ENCODE peak calls at places on chromosome 17, in seven cellular contexts. R is heart left ventricle, H is prostate gland, S is lung, F is GM23338, D is endothelial cell of umbilical vein, W is sigmoid colon. C is an unnamed sample.

GRCh38 chr17:58991718-58992331 is 114.9 kb downstream of the TRIM37 start:
- DNase-seq in F (no peak), S (peak; percentile 69), R (no peak), H (no peak), D (no peak), W (no peak), C (peak; percentile 84)

GRCh38 chr17:17387461-17388362 is 84.5 kb downstream of the NT5M start:
- DNase-seq in F (peak; percentile 89), R (no peak), D (no peak), W (no peak), H (no peak), S (peak; percentile 57), C (peak; percentile 79)

GRCh38 chr17:66580601-66581385 is 254.1 kb upstream of the CACNG5 start:
- DNase-seq in R (peak; percentile 35), H (peak; percentile 23), S (peak; percentile 37), D (peak; percentile 55), W (peak; percentile 88), F (no peak), C (peak; percentile 80)

GRCh38 chr17:37088913-37089312 is 140.2 kb downstream of the AATF start:
- DNase-seq in R (no peak), H (no peak), S (no peak), W (no peak), D (no peak), F (no peak), C (no peak)

GRCh38 chr17:7393613-7394451 is 493 bp downstream of the PLSCR3 start:
- DNase-seq in F (peak; percentile 88), D (no peak), S (no peak), R (peak; percentile 50), W (peak; percentile 76), H (no peak), C (peak; percentile 77)

GRCh38 chr17:37458805-37459204 is 30.9 kb upstream of the DUSP14 start:
- DNase-seq in W (no peak), H (no peak), F (no peak), S (no peak), D (no peak), R (no peak), C (no peak)

GRCh38 chr17:17819561-17819995 is 17.2 kb downstream of the SREBF1 start:
- DNase-seq in F (peak; percentile 38), H (peak; percentile 66), D (peak; percentile 87), R (peak; percentile 84), S (peak; percentile 82), W (peak; percentile 92), C (peak; percentile 48)

GRCh38 chr17:35991075-35991474 is 4.5 kb upstream of the CCL14 start:
- DNase-seq in W (no peak), H (no peak), F (no peak), D (no peak), R (no peak), S (no peak), C (no peak)

GRCh38 chr17:65332375-65332774 is 195.2 kb downstream of the RGS9 start:
- DNase-seq in S (no peak), W (no peak), R (no peak), H (no peak), F (peak; percentile 37), D (no peak), C (no peak)

GRCh38 chr17:67487506-67487905 is 110.4 kb downstream of the PITPNC1 start:
- DNase-seq in W (no peak), D (no peak), R (no peak), H (no peak), S (no peak), F (no peak), C (no peak)

DNA sequence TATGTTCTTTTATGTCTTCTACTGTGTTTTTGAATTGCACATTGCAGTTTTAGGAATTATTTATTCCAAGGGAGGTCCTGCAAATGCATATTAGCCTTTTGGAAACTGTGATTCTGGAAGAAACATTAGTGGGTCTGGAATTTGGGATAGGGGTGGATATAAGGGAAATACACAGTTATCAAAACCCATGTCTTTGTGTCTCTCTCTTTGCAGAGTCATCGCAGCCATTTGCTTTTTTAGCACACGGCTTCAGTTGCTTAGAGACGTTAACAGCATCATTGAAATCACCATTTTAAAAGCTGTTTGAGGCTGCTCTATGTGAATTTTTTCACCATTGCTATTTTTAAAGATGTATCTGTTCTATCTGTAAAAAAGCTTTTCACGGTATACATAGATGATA is 47.3 kb downstream of the OMG start:
- DNase-seq in D (no peak), W (no peak), F (peak; percentile 44), H (no peak), S (no peak), R (no peak), C (no peak)
- H3K4me1 ChIP-seq in D (peaks cover 4% of the 10 kb centered on the region), W (no peaks in the 10 kb centered on the region), F (peaks cover 8% of the 10 kb centered on the region), H (no peaks in the 10 kb centered on the region), S (no peaks in the 10 kb centered on the region), R (peaks cover 18% of the 10 kb centered on the region), C (no peaks in the 10 kb centered on the region)

GRCh38 chr17:64066709-64067108 is 46.3 kb upstream of the ICAM2 start:
- DNase-seq in H (no peak), F (no peak), W (no peak), R (no peak), D (no peak), S (no peak), C (no peak)

GRCh38 chr17:64064331-64064730 is 43.9 kb upstream of the ICAM2 start:
- DNase-seq in W (no peak), S (no peak), R (no peak), H (peak; percentile 66), D (no peak), F (no peak), C (no peak)

GRCh38 chr17:64061157-64061898 is 40.9 kb upstream of the ICAM2 start:
- DNase-seq in R (no peak), H (no peak), F (no peak), W (no peak), S (no peak), D (peak; percentile 92), C (peak; percentile 19)

GRCh38 chr17:64063088-64063487 is 42.7 kb upstream of the ICAM2 start:
- DNase-seq in H (no peak), D (no peak), S (no peak), R (no peak), W (no peak), F (no peak), C (peak; percentile 45)

DNA sequence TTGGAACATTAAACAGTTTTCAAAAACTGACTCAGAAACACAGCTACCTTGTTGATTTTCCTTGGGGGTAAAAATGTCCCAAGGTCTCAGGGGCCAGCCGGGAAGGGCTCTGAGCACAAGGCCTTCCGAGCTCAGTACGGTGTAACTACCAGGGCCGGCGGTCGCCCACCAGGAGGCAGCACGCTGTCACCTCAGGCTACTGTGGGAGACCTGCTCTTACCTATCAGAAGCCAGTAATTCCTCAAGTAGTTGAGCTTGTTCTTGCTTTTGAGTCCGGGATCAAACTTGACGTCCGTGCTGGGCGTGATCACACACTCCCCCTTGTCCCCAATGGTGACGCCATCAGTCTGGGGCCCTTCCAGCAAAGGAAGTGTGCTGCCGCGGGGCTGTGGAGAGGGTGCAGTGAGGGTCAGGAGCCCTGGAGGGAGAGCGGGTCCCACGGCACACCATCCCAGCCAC is 43.4 kb upstream of the ICAM2 start:
- DNase-seq in F (peak; percentile 86), H (peak; percentile 78), W (peak; percentile 74), D (peak; percentile 73), R (peak; percentile 45), S (peak; percentile 82), C (peak; percentile 37)
- TF ChIP-seq CTCF in F (peak; percentile 70), H (peak; percentile 53), W (peak; percentile 29), D (peak; percentile 71), R (peak; percentile 52), S (peak; percentile 38), C (no peak)

GRCh38 chr17:41657164-41657754 is 31.4 kb upstream of the EIF1 start:
- DNase-seq in D (no peak), R (no peak), F (no peak), H (no peak), W (no peak), S (no peak), C (no peak)
- H3K4me3 ChIP-seq in D (no peak overlapping the region), R (no peak overlapping the region), F (no peak overlapping the region), H (no peak overlapping the region), W (no peak overlapping the region), S (no peak overlapping the region), C (no peak overlapping the region)

GRCh38 chr17:31841850-31842415 is 17.1 kb downstream of the COPRS start:
- DNase-seq in D (no peak), W (peak; percentile 29), R (no peak), S (no peak), H (no peak), F (no peak), C (no peak)

GRCh38 chr17:31842416-31843381 is 16.3 kb downstream of the COPRS start:
- DNase-seq in R (peak; percentile 70), H (peak; percentile 86), S (peak; percentile 65), D (peak; percentile 86), F (peak; percentile 93), W (peak; percentile 89), C (peak; percentile 83)

GRCh38 chr17:31838641-31839225 is 20.3 kb downstream of the COPRS start:
- DNase-seq in R (no peak), D (no peak), S (no peak), F (no peak), H (no peak), W (no peak), C (no peak)

GRCh38 chr17:31843382-31843780 is 15.7 kb downstream of the COPRS start:
- DNase-seq in F (no peak), S (no peak), W (no peak), R (no peak), H (no peak), D (no peak), C (no peak)
- H3K4me1 ChIP-seq in F (no peaks in the 10 kb centered on the region), S (no peaks in the 10 kb centered on the region), W (no peaks in the 10 kb centered on the region), R (peaks cover 24% of the 10 kb centered on the region), H (peaks cover 6% of the 10 kb centered on the region), D (peaks cover 16% of the 10 kb centered on the region), C (peaks cover 4% of the 10 kb centered on the region)

DNA sequence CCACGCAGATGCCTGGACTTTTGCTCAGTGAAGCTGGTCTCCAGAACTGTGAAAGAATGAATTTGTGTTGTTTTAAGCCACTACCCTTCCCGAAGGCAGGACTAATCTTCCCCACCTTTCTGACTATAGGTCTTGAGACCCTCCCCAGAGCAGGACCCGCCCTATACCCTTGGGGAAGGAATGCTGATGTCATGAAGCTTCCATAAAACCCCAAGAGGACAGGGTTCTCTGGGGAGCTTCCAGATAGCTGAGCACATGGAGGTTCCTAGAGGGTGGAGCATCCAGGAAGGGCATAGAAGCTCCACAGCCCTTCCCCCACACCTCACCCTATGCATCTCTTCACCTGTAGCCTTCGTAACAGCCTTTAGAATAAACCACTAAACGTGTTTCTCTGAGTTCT is 287.8 kb downstream of the SOX9 start:
- DNase-seq in D (no peak), H (no peak), F (no peak), R (no peak), W (no peak), S (no peak), C (no peak)
- TF ChIP-seq CTCF in D (no peak), H (no peak), F (no peak), R (no peak), W (no peak), S (no peak), C (no peak)

GRCh38 chr17:56596741-56597494 is 3.4 kb downstream of the NOG start:
- DNase-seq in D (no peak), W (no peak), F (peak; percentile 67), H (no peak), R (no peak), S (no peak), C (no peak)

GRCh38 chr17:56597495-56597990 is 4.0 kb downstream of the NOG start:
- DNase-seq in F (peak; percentile 61), S (no peak), D (no peak), H (no peak), R (no peak), W (no peak), C (no peak)

GRCh38 chr17:56599093-56599492 is 5.6 kb downstream of the NOG start:
- DNase-seq in S (no peak), H (no peak), F (no peak), R (no peak), W (no peak), D (no peak), C (no peak)

GRCh38 chr17:56599566-56599965 is 6.1 kb downstream of the NOG start:
- DNase-seq in F (no peak), H (no peak), D (no peak), R (no peak), S (no peak), W (no peak), C (no peak)

GRCh38 chr17:56598471-56598870 is 5.0 kb downstream of the NOG start:
- DNase-seq in H (no peak), R (no peak), F (peak; percentile 27), W (no peak), S (no peak), D (no peak), C (no peak)
- H3K4me3 ChIP-seq in H (no peak overlapping the region), R (no peak overlapping the region), F (no peak overlapping the region), W (no peak overlapping the region), S (no peak overlapping the region), D (no peak overlapping the region), C (no peak overlapping the region)